ENCODE peak calls at places on chromosome 15, in seven cellular contexts. W is SK-N-SH, D is GM23248, J is HCT116, I is colonic mucosa, X is GM12878, C is neuronal stem cell. B is an unnamed sample. For H3K4me1, the result is how much of the 10 kb centered on the place peaks cover.

GRCh38 chr15:35481992-35482391 is 64.0 kb downstream of the DPH6 start:
- DNase-seq in J (peak), C (no peak), W (no peak), X (no peak), I (peak), D (peak), B (peak)

GRCh38 chr15:55654541-55654940 is 66.4 kb upstream of the PYGO1 start:
- DNase-seq in I (no peak), J (no peak), D (no peak), X (no peak), C (no peak), W (no peak), B (no peak)

GRCh38 chr15:47466357-47466756 is 250.9 kb upstream of the SEMA6D start:
- DNase-seq in D (peak), X (no peak), I (no peak), C (no peak), J (no peak), W (no peak), B (peak)

GRCh38 chr15:66901336-66902100 is 163.9 kb upstream of the SMAD3 start:
- DNase-seq in J (no peak), W (no peak), X (no peak), I (no peak), C (no peak), D (peak), B (no peak)

GRCh38 chr15:101207867-101208288 is 44.0 kb downstream of the CHSY1 start:
- DNase-seq in J (no peak), D (peak), W (no peak), X (no peak), I (no peak), C (no peak), B (peak)

GRCh38 chr15:35936284-35936683 is 390.3 kb upstream of the DPH6 start:
- DNase-seq in X (no peak), C (no peak), D (no peak), W (no peak), I (no peak), J (no peak), B (no peak)

GRCh38 chr15:63905131-63905530 is 71.4 kb upstream of the HERC1 start:
- DNase-seq in J (no peak), W (no peak), D (no peak), X (no peak), I (no peak), C (no peak), B (no peak)

GRCh38 chr15:56919708-56920637 is 1.5 kb downstream of the TCF12 start:
- DNase-seq in D (peak), I (peak), J (no peak), W (no peak), X (no peak), C (no peak), B (peak)

GRCh38 chr15:67884514-67885225 is 44.8 kb upstream of the RNU6-1 start:
- DNase-seq in J (no peak), D (peak), I (peak), X (no peak), C (peak), W (peak), B (peak)

GRCh38 chr15:89362203-89363101 is 27.8 kb upstream of the POLG start:
- DNase-seq in W (peak), J (no peak), X (no peak), C (no peak), I (no peak), D (no peak), B (no peak)

GRCh38 chr15:86855307-86855706 is 775.6 kb downstream of the AGBL1 start:
- DNase-seq in X (no peak), W (peak), D (no peak), C (no peak), I (no peak), J (no peak), B (no peak)

GRCh38 chr15:89912145-89912673 is 543 bp downstream of the ARPIN start:
- DNase-seq in C (peak), W (peak), I (peak), J (no peak), X (no peak), D (peak), B (no peak)

GRCh38 chr15:79872358-79873017 is 24.3 kb downstream of the MTHFS start:
- DNase-seq in I (no peak), J (no peak), X (no peak), C (no peak), W (no peak), D (peak), B (peak)

GRCh38 chr15:90481023-90481422 is 48.7 kb upstream of the CRTC3 start:
- DNase-seq in D (no peak), J (no peak), C (no peak), X (no peak), W (no peak), I (no peak), B (no peak)

GRCh38 chr15:95770191-95770590 is 560.3 kb upstream of the NR2F2 start:
- DNase-seq in I (no peak), X (no peak), C (no peak), W (no peak), J (no peak), D (peak), B (peak)

GRCh38 chr15:90558182-90558581 is 28.5 kb downstream of the CRTC3 start:
- DNase-seq in W (peak), I (peak), C (no peak), J (no peak), X (no peak), D (peak), B (no peak)

GRCh38 chr15:58348095-58348812 is 83.5 kb upstream of the LIPC start:
- DNase-seq in I (no peak), W (no peak), D (no peak), X (no peak), C (no peak), J (no peak), B (no peak)

GRCh38 chr15:99409097-99409473 is 156.7 kb upstream of the MEF2A start:
- DNase-seq in X (no peak), W (peak), I (peak), J (peak), C (no peak), D (peak), B (peak)

GRCh38 chr15:99969261-99969960 is 236.2 kb upstream of the LYSMD4 start:
- DNase-seq in W (no peak), X (no peak), J (no peak), C (no peak), D (no peak), I (no peak), B (no peak)

GRCh38 chr15:26439681-26440080 is 333.2 kb downstream of the GABRB3 start:
- DNase-seq in C (no peak), D (no peak), J (no peak), X (no peak), W (no peak), I (no peak), B (no peak)

GRCh38 chr15:56537881-56538280 is 72.9 kb upstream of the MNS1 start:
- DNase-seq in D (no peak), J (no peak), X (no peak), C (no peak), W (no peak), I (no peak), B (no peak)

GRCh38 chr15:35867371-35867770 is 321.4 kb upstream of the DPH6 start:
- DNase-seq in I (no peak), D (no peak), X (no peak), J (no peak), C (no peak), W (no peak), B (no peak)

GRCh38 chr15:62085740-62086139 is 19.0 kb downstream of the C2CD4A start:
- DNase-seq in J (no peak), W (no peak), X (no peak), D (no peak), I (no peak), C (no peak), B (no peak)

GRCh38 chr15:90212221-90213079 is 11.3 kb downstream of the SEMA4B start:
- DNase-seq in I (peak), J (no peak), D (no peak), C (no peak), W (no peak), X (no peak), B (peak)

GRCh38 chr15:27492021-27492621 is 521.1 kb downstream of the GABRG3 start:
- DNase-seq in X (no peak), C (peak), W (no peak), D (peak), J (no peak), I (no peak), B (no peak)

GRCh38 chr15:81388431-81388760 is 14.4 kb upstream of the TMC3 start:
- DNase-seq in D (no peak), W (no peak), J (no peak), I (no peak), X (no peak), C (no peak), B (no peak)

GRCh38 chr15:64112077-64112772 is 16.4 kb downstream of the SNX1 start:
- DNase-seq in C (no peak), I (no peak), X (no peak), W (no peak), D (peak), J (no peak), B (no peak)

GRCh38 chr15:40349163-40349562 is 1.7 kb upstream of the PHGR1 start:
- DNase-seq in X (no peak), J (no peak), D (no peak), I (peak), W (no peak), C (no peak), B (no peak)
- H3K9ac ChIP-seq in X (no peak), J (no peak), D (no peak), I (peak), W (no peak), C (no peak), B (no peak)

DNA sequence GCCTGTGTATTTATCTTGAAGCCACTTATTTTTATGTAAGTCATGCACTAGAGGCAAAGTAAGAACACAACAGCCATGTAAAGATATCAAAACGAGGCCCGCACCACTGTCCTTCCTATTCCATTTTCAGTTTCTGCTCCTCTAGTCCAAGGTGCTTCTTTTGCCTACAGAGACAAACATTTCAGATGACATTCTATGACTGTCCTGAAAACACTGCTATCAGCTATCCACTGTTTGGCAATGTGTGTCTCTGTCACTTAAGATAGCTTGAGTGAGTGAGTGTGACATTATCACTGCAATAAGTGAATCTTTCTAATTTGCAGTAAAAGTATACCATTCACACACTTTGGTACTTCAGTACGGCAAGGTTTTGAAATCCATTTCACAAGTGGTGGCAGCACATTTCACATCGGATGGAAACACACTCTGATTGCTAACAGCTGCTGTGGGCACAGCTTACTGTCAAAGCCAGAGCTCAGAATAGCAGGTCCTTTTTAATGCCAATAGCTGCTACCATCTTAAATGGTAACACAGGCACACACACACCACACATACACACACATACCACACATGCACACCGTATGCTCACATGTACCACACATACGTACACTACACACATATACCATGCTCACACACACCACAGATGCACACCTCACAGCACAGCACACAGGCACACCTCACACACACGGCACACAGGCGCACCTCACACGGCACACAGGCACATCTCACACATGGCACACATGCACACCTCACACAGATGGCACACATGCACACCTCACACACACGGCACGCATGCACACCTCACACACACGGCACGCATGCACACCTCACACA is 63.1 kb upstream of the ICE2 start:
- DNase-seq in X (no peak), C (no peak), J (no peak), I (no peak), D (no peak), W (no peak), B (no peak)
- H3K4me1 ChIP-seq in X (under half), C (under half), J (under half), I (under half), D (under half), W (under half), B (under half)

DNA sequence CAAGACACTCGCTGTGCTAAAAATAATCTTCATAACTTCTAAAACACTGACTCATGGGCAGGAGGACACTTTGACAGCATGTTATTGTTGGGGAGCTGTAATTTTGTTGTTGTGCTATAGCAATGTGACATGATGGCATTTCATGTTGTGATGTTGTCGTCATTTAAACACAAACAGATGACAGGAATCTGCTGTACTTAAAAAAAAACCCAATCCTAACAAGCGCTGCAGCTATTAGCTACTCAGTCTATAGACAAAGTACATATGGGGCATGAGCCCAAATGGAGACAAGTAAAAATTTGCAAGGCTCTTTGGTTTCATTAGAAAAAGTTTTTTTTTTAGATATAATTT is 828 bp upstream of the ATOSA start:
- DNase-seq in X (no peak), W (peak), C (peak), D (peak), J (no peak), I (no peak), B (peak)
- H3K9ac ChIP-seq in X (peak), W (peak), C (no peak), D (peak), J (peak), I (peak), B (no peak)

GRCh38 chr15:70605606-70606410 is 157.6 kb downstream of the UACA start:
- DNase-seq in C (no peak), D (peak), I (peak), W (peak), J (no peak), X (no peak), B (no peak)
- H3K4me1 ChIP-seq in C (under half), D (under half), I (under half), W (under half), J (under half), X (under half), B (under half)

GRCh38 chr15:75523011-75523410 is 56.1 kb downstream of the PTPN9 start:
- DNase-seq in W (no peak), J (no peak), X (no peak), I (no peak), D (no peak), C (no peak), B (no peak)
- H3K9ac ChIP-seq in W (no peak), J (no peak), X (no peak), I (no peak), D (no peak), C (no peak), B (no peak)

DNA sequence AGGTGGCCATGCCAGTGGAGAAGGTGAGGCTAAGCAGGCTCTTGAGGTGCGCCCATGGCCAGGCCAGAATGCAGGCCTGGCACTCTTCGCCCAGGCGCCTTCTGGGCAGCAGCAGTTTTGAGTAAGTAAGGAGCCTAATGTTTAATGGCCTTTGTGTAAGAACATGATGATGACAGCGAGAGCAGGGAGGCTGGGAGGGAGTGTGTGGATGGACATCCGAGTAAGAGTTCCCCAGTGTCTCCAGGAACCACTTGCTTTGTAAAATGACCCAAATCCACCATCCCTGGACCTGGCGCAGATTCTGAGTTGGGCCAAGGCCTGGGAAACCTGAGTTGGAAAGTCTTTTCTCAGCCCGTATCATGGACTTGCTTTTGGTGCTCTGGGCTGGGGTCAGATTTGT is 24.1 kb downstream of the KLF13 start:
- DNase-seq in C (no peak), D (no peak), X (no peak), W (no peak), J (no peak), I (no peak), B (no peak)
- H3K4me1 ChIP-seq in C (under half), D (under half), X (half or more), W (under half), J (under half), I (under half), B (under half)

GRCh38 chr15:85792872-85793621 is 1.7 kb downstream of the KLHL25 start:
- DNase-seq in W (no peak), X (no peak), J (no peak), I (no peak), C (no peak), D (peak), B (peak)

GRCh38 chr15:85795320-85795668 is 569 bp upstream of the KLHL25 start:
- DNase-seq in C (no peak), X (no peak), I (no peak), J (no peak), W (no peak), D (peak), B (no peak)

GRCh38 chr15:85793641-85794597 is 806 bp downstream of the KLHL25 start:
- DNase-seq in I (peak), C (peak), J (no peak), D (peak), X (no peak), W (peak), B (peak)

GRCh38 chr15:85795669-85796305 is 1.1 kb upstream of the KLHL25 start:
- DNase-seq in I (peak), D (no peak), J (no peak), C (no peak), X (no peak), W (no peak), B (no peak)

DNA sequence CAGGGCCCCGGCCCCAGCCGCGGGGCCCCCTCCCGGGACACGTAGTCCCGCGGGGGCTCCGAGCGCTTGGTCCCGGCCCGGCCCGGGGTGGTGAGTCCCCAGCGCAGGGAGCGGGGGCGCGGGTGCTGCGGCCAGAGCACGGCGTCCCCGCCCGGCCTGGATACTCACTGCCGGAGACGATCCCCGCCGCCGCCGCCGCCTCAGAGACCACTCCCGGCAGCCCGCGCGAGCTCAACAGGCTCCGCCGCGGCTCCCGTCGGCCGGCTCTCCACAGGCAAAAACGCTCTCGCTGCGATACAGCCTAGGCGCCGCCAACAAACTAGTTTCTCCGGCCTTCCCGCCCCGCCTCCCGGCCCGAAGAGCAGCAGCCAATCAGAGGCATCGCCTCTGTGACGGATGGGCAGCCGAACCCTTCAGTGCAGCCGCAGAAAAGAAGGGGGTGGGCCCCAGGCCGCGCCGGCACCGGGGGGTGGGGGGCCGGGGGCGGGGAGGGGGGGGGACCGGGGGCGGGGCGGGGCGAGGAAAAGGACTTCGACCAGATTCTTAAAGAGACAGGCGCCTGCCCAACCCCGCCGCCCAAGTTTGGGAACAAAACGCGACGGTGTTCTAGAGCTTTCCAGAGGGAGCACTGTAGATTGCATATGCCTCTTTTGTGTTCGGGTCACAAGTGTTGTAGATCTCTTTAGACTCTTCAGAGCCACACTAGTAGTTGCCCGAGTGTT is at the start of gene KLHL25:
- DNase-seq in X (peak), C (peak), J (peak), D (peak), W (peak), I (peak), B (peak)
- H3K9ac ChIP-seq in X (peak), C (peak), J (peak), D (peak), W (peak), I (peak), B (peak)

DNA sequence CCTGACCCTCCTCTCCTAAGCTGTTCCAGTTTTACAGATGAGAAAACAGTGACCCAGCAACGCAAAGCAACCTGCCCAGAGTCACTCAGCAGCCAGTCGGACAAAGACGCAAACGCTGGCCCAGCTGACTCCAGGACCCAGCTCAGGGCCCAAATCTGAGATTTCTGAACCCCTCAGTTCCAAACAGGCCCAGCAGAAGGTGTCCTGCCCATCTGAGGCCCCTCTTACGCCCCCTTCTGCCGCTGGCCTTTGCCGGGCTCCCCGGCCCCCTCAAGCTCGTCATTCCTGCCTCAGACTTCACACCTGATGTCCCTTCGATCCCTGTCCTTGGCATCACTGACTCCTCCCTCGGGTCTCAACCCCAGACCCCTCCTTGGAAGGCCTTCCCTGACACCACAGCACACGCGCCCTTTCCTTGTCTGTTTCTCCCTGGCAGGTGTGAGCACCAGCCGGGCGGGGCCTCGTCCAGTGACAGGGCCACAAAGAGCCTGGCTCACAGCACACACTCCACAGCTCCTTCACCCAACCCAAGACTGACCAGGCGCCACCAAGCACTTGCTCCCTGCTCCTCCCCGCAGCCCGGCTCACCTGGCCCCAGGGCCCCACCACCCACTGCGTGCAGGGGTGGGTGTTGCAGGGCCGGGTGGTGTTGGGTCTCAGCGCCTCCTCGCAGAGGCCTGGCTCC is 48.0 kb downstream of the ADAMTS7 start:
- DNase-seq in W (no peak), I (no peak), X (no peak), D (no peak), C (no peak), J (no peak), B (no peak)
- H3K4me1 ChIP-seq in W (under half), I (under half), X (under half), D (under half), C (under half), J (under half), B (under half)

DNA sequence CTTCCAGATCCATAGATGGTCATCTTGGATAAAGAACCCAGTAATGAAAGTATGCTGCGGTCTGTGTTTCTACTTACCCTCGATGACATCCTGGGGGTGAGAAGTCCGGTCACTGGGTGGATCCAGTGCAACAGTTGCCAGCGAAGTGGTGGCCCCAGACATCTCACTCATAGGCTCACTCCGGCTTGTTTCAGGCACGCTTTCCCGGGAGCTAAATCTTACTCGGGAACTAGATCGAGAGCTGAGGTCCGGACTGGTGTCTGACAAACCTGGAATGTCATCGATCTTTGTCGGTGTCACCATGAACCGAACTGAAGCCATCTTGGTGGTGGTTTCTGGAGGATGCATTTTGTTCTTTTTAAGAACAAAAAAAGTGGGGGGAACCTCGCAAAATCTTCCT is 1.2 kb downstream of the SLC12A6 start:
- DNase-seq in W (no peak), I (no peak), J (no peak), X (no peak), C (no peak), D (no peak), B (no peak)
- H3K9ac ChIP-seq in W (peak), I (peak), J (no peak), X (peak), C (no peak), D (no peak), B (no peak)

B was measured in mammary epithelial cell.